ENCODE peak calls at places on chromosomes 3 and 15, in four cellular contexts. S is A549; Z is PC-9; F is effector memory CD4-positive, alpha-beta T cell. K is an unnamed sample. For H3K9me3, the result is how much of the 10 kb centered on the place peaks cover.

GRCh38 chr3:53921296-53921695 is 29.6 kb upstream of the SELENOK start:
- DNase-seq in F (no peak), Z (no peak), S (peak), K (no peak)

GRCh38 chr15:23647421-23648375 is at the start of gene MAGEL2:
- DNase-seq in S (no peak), F (no peak), Z (no peak), K (no peak)

GRCh38 chr15:67509918-67510317 is 11.0 kb upstream of the C15orf61 start:
- DNase-seq in S (no peak), F (no peak), Z (no peak), K (no peak)

GRCh38 chr3:101801174-101801573 is 22.2 kb downstream of the NXPE3 start:
- DNase-seq in F (no peak), Z (no peak), S (no peak), K (no peak)

GRCh38 chr3:95508124-95508523 is 1306.3 kb upstream of the EPHA6 start:
- DNase-seq in S (no peak), F (no peak), Z (no peak), K (no peak)

GRCh38 chr3:125643127-125643526 is 47.8 kb upstream of the OSBPL11 start:
- DNase-seq in F (no peak), S (no peak), Z (no peak), K (no peak)

GRCh38 chr3:177944228-177944661 is 592.0 kb upstream of the KCNMB2 start:
- DNase-seq in Z (no peak), S (no peak), F (no peak), K (no peak)

GRCh38 chr15:42059661-42060476 is 34.5 kb downstream of the PLA2G4D start:
- DNase-seq in Z (peak), S (peak), F (peak), K (peak)

GRCh38 chr3:14884665-14885064 is 62.7 kb upstream of the NR2C2 start:
- DNase-seq in Z (peak), F (no peak), S (no peak), K (no peak)

GRCh38 chr3:76198086-76198485 is 412.7 kb upstream of the ZNF717 start:
- DNase-seq in Z (no peak), F (no peak), S (no peak), K (no peak)

GRCh38 chr3:195123196-195123805 is 147.7 kb downstream of the XXYLT1 start:
- DNase-seq in F (no peak), Z (no peak), S (no peak), K (no peak)

GRCh38 chr3:150319900-150320299 is 88.2 kb upstream of the TSC22D2 start:
- DNase-seq in F (no peak), Z (peak), S (peak), K (no peak)

GRCh38 chr3:120498947-120499346 is 48.2 kb upstream of the FSTL1 start:
- DNase-seq in S (peak), F (no peak), Z (peak), K (no peak)

GRCh38 chr3:50567386-50568182 is at the start of gene C3orf18:
- DNase-seq in S (peak), Z (peak), F (peak), K (peak)

GRCh38 chr3:135106445-135106844 is 311.4 kb downstream of the EPHB1 start:
- DNase-seq in S (peak), F (no peak), Z (peak), K (no peak)

GRCh38 chr15:83170474-83171165 is 37.0 kb downstream of the HDGFL3 start:
- DNase-seq in S (no peak), F (no peak), Z (no peak), K (no peak)

GRCh38 chr3:122993573-122993972 is 34.0 kb downstream of the SEMA5B start:
- DNase-seq in S (no peak), F (no peak), Z (no peak), K (no peak)

GRCh38 chr15:35713733-35714132 is 167.8 kb upstream of the DPH6 start:
- DNase-seq in Z (peak), F (no peak), S (no peak), K (no peak)

GRCh38 chr3:29284578-29284977 is 3.7 kb downstream of the RBMS3 start:
- DNase-seq in S (no peak), F (no peak), Z (no peak), K (no peak)

GRCh38 chr15:67059127-67059553 is 6.3 kb upstream of the SMAD3 start:
- DNase-seq in F (no peak), S (no peak), Z (no peak), K (no peak)

GRCh38 chr15:67973846-67974245 is 80.3 kb upstream of the PIAS1 start:
- DNase-seq in F (no peak), S (no peak), Z (no peak), K (no peak)

GRCh38 chr3:76310661-76311060 is 525.3 kb upstream of the ZNF717 start:
- DNase-seq in F (no peak), S (no peak), Z (no peak), K (no peak)

DNA sequence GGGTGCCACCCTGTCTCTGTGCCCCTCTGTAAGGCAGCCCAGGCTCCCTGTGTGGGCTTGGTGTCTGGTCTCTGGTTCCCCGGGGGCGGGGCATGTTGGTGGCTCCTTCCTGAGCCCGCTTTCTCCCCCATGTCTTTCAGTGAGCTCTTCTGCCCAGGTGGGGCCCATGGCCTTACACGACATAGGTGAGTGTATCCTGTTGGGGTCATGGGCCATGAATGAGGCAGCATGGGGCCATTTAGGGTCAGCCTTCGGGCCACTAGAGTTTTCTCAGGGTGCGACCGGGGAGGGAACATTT is 195.1 kb downstream of the UBE3A start:
- DNase-seq in S (no peak), F (no peak), Z (no peak), K (peak)
- H3K9me3 ChIP-seq in S (under half), F (under half), Z (under half), K (under half)

GRCh38 chr15:79919090-79919748 is 22.4 kb upstream of the MTHFS start:
- DNase-seq in F (no peak), Z (no peak), S (no peak), K (no peak)

GRCh38 chr15:79918278-79918677 is 21.5 kb upstream of the MTHFS start:
- DNase-seq in S (no peak), F (no peak), Z (no peak), K (no peak)

GRCh38 chr15:79916424-79916823 is 19.6 kb upstream of the MTHFS start:
- DNase-seq in S (no peak), F (no peak), Z (no peak), K (no peak)

GRCh38 chr15:79919749-79920511 is 23.1 kb upstream of the MTHFS start:
- DNase-seq in S (no peak), F (no peak), Z (no peak), K (no peak)

DNA sequence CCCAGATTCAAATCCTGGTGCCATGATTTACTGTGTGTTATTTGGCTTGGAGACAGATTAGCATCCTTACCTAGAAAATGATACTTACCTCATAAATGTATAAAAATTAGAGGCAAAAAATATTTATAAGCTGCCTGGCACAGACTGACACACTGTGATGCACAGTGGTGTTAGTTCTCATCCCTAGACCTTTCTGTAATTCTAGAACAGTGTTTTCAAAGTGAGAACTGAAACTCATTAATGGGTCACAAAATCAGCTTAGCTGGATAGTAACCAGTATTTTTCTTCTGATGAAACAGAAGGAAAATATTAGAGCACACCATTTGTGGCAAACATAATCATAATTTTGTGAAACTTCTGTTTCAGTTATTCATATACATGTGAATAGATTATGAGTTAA is 17.9 kb upstream of the MTHFS start:
- DNase-seq in Z (no peak), S (no peak), F (no peak), K (no peak)
- H3K9me3 ChIP-seq in Z (under half), S (half or more), F (under half), K (under half)

DNA sequence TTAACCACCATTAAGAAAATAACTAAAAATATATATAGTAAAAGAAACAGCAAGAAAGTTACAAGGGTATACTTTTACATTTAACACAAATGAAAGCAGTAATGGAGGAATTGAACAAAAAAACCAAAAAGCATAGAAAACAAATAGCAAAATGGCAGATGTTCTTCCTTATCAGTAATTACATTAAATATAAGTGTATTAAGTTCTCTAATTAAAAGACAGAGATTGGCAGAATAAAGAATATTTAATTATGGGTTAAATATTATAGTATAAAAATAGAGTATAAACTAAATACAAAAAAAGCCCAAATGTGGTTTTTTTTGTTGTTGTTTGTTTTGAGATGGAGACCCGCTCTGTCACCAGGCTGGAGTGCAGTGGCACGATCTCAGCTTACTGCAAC is 20.5 kb downstream of the EHHADH start:
- DNase-seq in Z (no peak), S (no peak), F (no peak), K (no peak)
- H3K9me3 ChIP-seq in Z (under half), S (under half), F (under half), K (under half)

GRCh38 chr15:27589782-27590181 is 509.3 kb downstream of the OCA2 start:
- DNase-seq in S (no peak), F (no peak), Z (no peak), K (no peak)
- H3K9me3 ChIP-seq in S (under half), F (under half), Z (under half), K (under half)

GRCh38 chr15:71823801-71824200 is 13.4 kb downstream of the NR2E3 start:
- DNase-seq in S (no peak), F (no peak), Z (no peak), K (no peak)
- H3K9me3 ChIP-seq in S (half or more), F (under half), Z (under half), K (under half)